ENCODE peak calls at places on chromosomes 6 and 20, in six cellular contexts. J is ELF-1, G is H9, O is lower lobe of right lung, V is left ventricle myocardium inferior, C is DMS153. E is an unnamed sample.

GRCh38 chr6:4931530-4932505 is 72.0 kb downstream of the RPP40 start:
- DNase-seq in C (no peak), G (no peak), J (peak), V (no peak), O (no peak), E (no peak)

GRCh38 chr6:152318278-152318677 is 318.9 kb downstream of the SYNE1 start:
- DNase-seq in V (no peak), J (no peak), C (no peak), O (no peak), G (no peak), E (no peak)

GRCh38 chr6:130966581-130966980 is 96.5 kb downstream of the EPB41L2 start:
- DNase-seq in V (no peak), G (no peak), C (no peak), J (no peak), O (no peak), E (no peak)

GRCh38 chr6:105798057-105798456 is 288.1 kb upstream of the PRDM1 start:
- DNase-seq in V (no peak), G (no peak), C (no peak), O (no peak), J (no peak), E (no peak)

GRCh38 chr6:24749292-24749691 is 25.4 kb upstream of the GMNN start:
- DNase-seq in V (no peak), O (no peak), C (no peak), J (no peak), G (no peak), E (no peak)

GRCh38 chr6:11179088-11179977 is 53.1 kb downstream of the NEDD9 start:
- DNase-seq in G (peak), V (no peak), O (no peak), J (no peak), C (peak), E (no peak)

GRCh38 chr6:168437751-168438150 is 3.2 kb upstream of the SMOC2 start:
- DNase-seq in G (no peak), V (no peak), J (no peak), C (no peak), O (no peak), E (no peak)

GRCh38 chr6:55694148-55694547 is 115.2 kb upstream of the HMGCLL1 start:
- DNase-seq in C (no peak), J (peak), O (no peak), G (peak), V (peak), E (no peak)

GRCh38 chr6:170281331-170282292 is 9.3 kb downstream of the DLL1 start:
- DNase-seq in O (no peak), V (no peak), C (peak), G (no peak), J (no peak), E (peak)

GRCh38 chr20:60254901-60255411 is 296.7 kb downstream of the CDH26 start:
- DNase-seq in G (no peak), C (peak), V (no peak), J (no peak), O (no peak), E (no peak)

E was measured in spleen.